ENCODE peak calls at places on chromosomes 16 and 17, in six cellular contexts. O, D, R, W, H and U are unnamed samples.

GRCh38 chr17:61412860-61413653 is 13.4 kb downstream of the TBX2 start:
- DNase-seq in O (no peak), D (no peak), R (peak), W (no peak), H (peak), U (no peak)

GRCh38 chr16:29649560-29650494 is 13.2 kb upstream of the SPN start:
- DNase-seq in O (no peak), D (no peak), R (no peak), W (no peak), H (no peak), U (no peak)

GRCh38 chr17:69525920-69526841 is 111.7 kb downstream of the MAP2K6 start:
- DNase-seq in O (peak), D (no peak), R (peak), W (peak), H (peak), U (peak)

GRCh38 chr17:2871720-2872119 is 75.5 kb downstream of the RAP1GAP2 start:
- DNase-seq in O (no peak), D (no peak), R (no peak), W (no peak), H (no peak), U (no peak)

GRCh38 chr16:85568519-85568918 is 44.6 kb upstream of the GSE1 start:
- DNase-seq in O (no peak), D (no peak), R (no peak), W (no peak), H (no peak), U (no peak)

GRCh38 chr17:59547131-59547915 is 18.1 kb upstream of the DHX40 start:
- DNase-seq in O (no peak), D (no peak), R (no peak), W (no peak), H (no peak), U (no peak)

GRCh38 chr16:67173808-67174705 is 3.7 kb downstream of the NOL3 start:
- DNase-seq in O (no peak), D (no peak), R (peak), W (peak), H (peak), U (peak)

GRCh38 chr16:22300427-22301071 is 3.3 kb downstream of the POLR3E start:
- DNase-seq in O (no peak), D (peak), R (peak), W (peak), H (peak), U (peak)

GRCh38 chr17:72342061-72342460 is 221.2 kb downstream of the SOX9 start:
- DNase-seq in O (no peak), D (no peak), R (no peak), W (no peak), H (no peak), U (no peak)

GRCh38 chr16:66740010-66740409 is 11.4 kb downstream of the DYNC1LI2 start:
- DNase-seq in O (no peak), D (no peak), R (peak), W (peak), H (peak), U (peak)

GRCh38 chr16:88347656-88348376 is 34.9 kb upstream of the ZNF469 start:
- DNase-seq in O (no peak), D (no peak), R (no peak), W (no peak), H (no peak), U (no peak)

GRCh38 chr17:59151007-59151406 is 4.0 kb downstream of the SKA2 start:
- DNase-seq in O (no peak), D (no peak), R (no peak), W (no peak), H (no peak), U (no peak)

GRCh38 chr17:31492206-31492605 is 100.7 kb downstream of the RAB11FIP4 start:
- DNase-seq in O (no peak), D (no peak), R (no peak), W (no peak), H (no peak), U (no peak)

GRCh38 chr17:74924250-74924948 is at the start of gene OTOP2:
- DNase-seq in O (no peak), D (no peak), R (no peak), W (no peak), H (no peak), U (no peak)

GRCh38 chr17:83050651-83051422 is 28.6 kb upstream of the METRNL start:
- DNase-seq in O (no peak), D (no peak), R (peak), W (peak), H (no peak), U (peak)

GRCh38 chr16:77788196-77789084 is at the start of gene VAT1L:
- DNase-seq in O (no peak), D (no peak), R (peak), W (peak), H (peak), U (peak)

GRCh38 chr17:82154881-82155331 is 56.9 kb upstream of the FASN start:
- DNase-seq in O (no peak), D (no peak), R (no peak), W (no peak), H (no peak), U (no peak)

GRCh38 chr16:50598256-50598894 is 50.2 kb downstream of the NKD1 start:
- DNase-seq in O (no peak), D (no peak), R (no peak), W (no peak), H (no peak), U (no peak)

GRCh38 chr17:49913226-49914095 is 55.5 kb upstream of the DLX4 start:
- DNase-seq in O (no peak), D (no peak), R (no peak), W (no peak), H (no peak), U (peak)

GRCh38 chr17:54967621-54968258 is 714 bp downstream of the COX11 start:
- DNase-seq in O (no peak), D (no peak), R (no peak), W (no peak), H (peak), U (peak)

GRCh38 chr17:37671028-37671812 is 28.0 kb upstream of the DDX52 start:
- DNase-seq in O (no peak), D (no peak), R (no peak), W (no peak), H (no peak), U (no peak)

GRCh38 chr17:180380-181212 is 854 bp downstream of the DOC2B start:
- DNase-seq in O (no peak), D (no peak), R (no peak), W (no peak), H (peak), U (peak)

GRCh38 chr16:17295948-17296347 is 174.8 kb downstream of the XYLT1 start:
- DNase-seq in O (no peak), D (no peak), R (no peak), W (no peak), H (no peak), U (no peak)

GRCh38 chr17:76905836-76906235 is 37.6 kb downstream of the MGAT5B start:
- DNase-seq in O (no peak), D (no peak), R (no peak), W (no peak), H (no peak), U (no peak)

GRCh38 chr17:74522381-74523090 is 8.7 kb downstream of the CD300LB start:
- DNase-seq in O (no peak), D (no peak), R (no peak), W (no peak), H (no peak), U (no peak)

GRCh38 chr17:79023886-79024771 is at the start of gene C1QTNF1:
- DNase-seq in O (no peak), D (no peak), R (peak), W (peak), H (peak), U (peak)